ENCODE peak calls at places on chromosomes 5 and 9, in ten cellular contexts. B is aorta, P is sigmoid colon, E is AG04450, M is breast epithelium, C is brain microvascular endothelial cell, T is endodermal cell, L is right lobe of liver, Q is pancreas, N is uterus. O is an unnamed sample.

GRCh38 chr9:31168161-31168560 is 1216.3 kb upstream of the ACO1 start:
- DNase-seq in B (no peak), P (no peak), E (no peak), M (no peak), C (no peak), T (no peak), L (no peak), Q (no peak), N (no peak), O (no peak)

GRCh38 chr5:66960373-66961137 is 236.0 kb downstream of the CD180 start:
- DNase-seq in B (no peak), P (no peak), E (no peak), M (no peak), C (peak; percentile 14), T (no peak), L (no peak), Q (no peak), N (no peak), O (no peak)

GRCh38 chr5:126963822-126964375 is 66.5 kb downstream of the MARCHF3 start:
- DNase-seq in B (no peak), P (no peak), E (no peak), M (no peak), C (no peak), T (no peak), L (no peak), Q (no peak), N (no peak), O (no peak)

GRCh38 chr5:10629661-10630060 is 65.8 kb downstream of the ANKRD33B start:
- DNase-seq in B (no peak), P (no peak), E (no peak), M (no peak), C (no peak), T (no peak), L (no peak), Q (no peak), N (no peak), O (no peak)

GRCh38 chr9:132744881-132745761 is 74.9 kb downstream of the GTF3C4 start:
- DNase-seq in B (no peak), P (no peak), E (no peak), M (no peak), C (no peak), T (peak; percentile 80), L (no peak), Q (no peak), N (no peak), O (no peak)

GRCh38 chr5:54589786-54590185 is 72.2 kb downstream of the SNX18 start:
- DNase-seq in B (no peak), P (no peak), E (no peak), M (no peak), C (no peak), T (peak; percentile 73), L (no peak), Q (no peak), N (no peak), O (no peak)

GRCh38 chr9:70534058-70534457 is 119.6 kb upstream of the KLF9 start:
- DNase-seq in B (no peak), P (no peak), E (no peak), M (no peak), C (peak; percentile 52), T (no peak), L (no peak), Q (no peak), N (no peak), O (no peak)

GRCh38 chr5:150510460-150511263 is 2.7 kb downstream of the NDST1 start:
- DNase-seq in B (no peak), P (no peak), E (no peak), M (peak; percentile 87), C (no peak), T (no peak), L (peak; percentile 92), Q (no peak), N (no peak), O (peak; percentile 52)

GRCh38 chr9:98314381-98315066 is 59.1 kb upstream of the TBC1D2 start:
- DNase-seq in B (no peak), P (no peak), E (no peak), M (no peak), C (no peak), T (peak; percentile 61), L (no peak), Q (no peak), N (no peak), O (peak; percentile 62)

GRCh38 chr5:134634227-134634626 is 1.6 kb upstream of the SAR1B start:
- DNase-seq in B (no peak), P (no peak), E (no peak), M (no peak), C (no peak), T (peak; percentile 45), L (no peak), Q (no peak), N (no peak), O (no peak)

DNA sequence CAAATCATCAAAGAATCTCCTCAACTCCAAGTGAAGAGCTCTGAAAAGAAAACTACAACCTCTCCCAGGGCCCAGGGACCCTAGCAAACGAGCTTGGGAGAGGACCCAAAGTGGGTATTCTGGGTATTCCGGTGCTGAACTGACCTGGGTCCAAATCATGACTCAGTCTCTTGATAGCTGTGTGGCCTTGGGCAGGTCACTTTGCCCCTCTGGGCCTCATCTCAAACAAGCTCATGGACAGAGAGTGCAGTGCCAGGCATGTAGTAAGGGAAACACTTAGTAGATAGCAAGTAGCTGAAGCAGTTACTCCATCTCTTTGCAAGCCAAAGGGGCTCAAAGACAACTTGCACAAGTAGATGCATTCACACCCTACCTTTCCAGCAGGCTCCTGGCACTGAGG is 12.4 kb downstream of the ACSL6 start:
- DNase-seq in B (no peak), P (no peak), E (no peak), M (no peak), C (no peak), T (no peak), L (no peak), Q (no peak), N (no peak), O (no peak)
- H3K27ac ChIP-seq in B (no peak overlapping the region), P (no peak overlapping the region), E (no peak overlapping the region), M (no peak overlapping the region), C (no peak overlapping the region), T (no peak overlapping the region), L (no peak overlapping the region), Q (no peak overlapping the region), N (no peak overlapping the region), O (no peak overlapping the region)

GRCh38 chr9:127935765-127936221 is 1.9 kb downstream of the DPM2 start:
- DNase-seq in B (no peak), P (no peak), E (no peak), M (no peak), C (peak; percentile 42), T (no peak), L (no peak), Q (peak; percentile 8), N (no peak), O (no peak)
- H3K27ac ChIP-seq in B (no peak overlapping the region), P (no peak overlapping the region), E (peak overlapping the region; percentile 2), M (no peak overlapping the region), C (no peak overlapping the region), T (no peak overlapping the region), L (no peak overlapping the region), Q (no peak overlapping the region), N (no peak overlapping the region), O (no peak overlapping the region)

DNA sequence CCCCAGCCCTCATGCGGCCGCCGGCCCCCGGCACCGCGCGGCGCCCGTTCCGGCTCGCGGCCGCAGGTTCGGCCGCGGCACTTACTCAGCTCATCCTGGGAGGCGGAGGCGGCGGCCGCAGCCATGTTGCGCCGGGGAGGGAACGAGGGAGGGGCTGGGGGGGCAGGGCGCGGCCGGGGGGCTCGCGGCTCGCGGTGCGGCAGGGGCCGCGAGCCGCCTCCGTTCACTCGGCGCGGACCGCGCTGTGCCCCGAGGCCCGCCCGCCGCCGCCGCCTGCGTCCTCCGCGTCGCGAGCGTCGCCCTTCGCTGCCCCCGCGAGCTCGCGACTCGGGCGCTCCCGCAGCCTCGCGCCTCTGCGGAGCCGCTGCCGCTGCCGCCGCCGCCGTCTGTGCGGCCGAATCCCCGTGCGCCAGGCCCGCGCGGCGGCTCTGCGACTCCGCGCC is 743 bp downstream of the ECPAS start:
- DNase-seq in B (no peak), P (no peak), E (no peak), M (no peak), C (no peak), T (peak; percentile 80), L (no peak), Q (no peak), N (peak; percentile 31), O (peak; percentile 40)
- H3K27ac ChIP-seq in B (peak overlapping the region; percentile 89), P (peak overlapping the region; percentile 100), E (no peak overlapping the region), M (peak overlapping the region; percentile 100), C (peak overlapping the region; percentile 84), T (no peak overlapping the region), L (peak overlapping the region; percentile 98), Q (peak overlapping the region; percentile 96), N (peak overlapping the region; percentile 98), O (peak overlapping the region; percentile 99)

DNA sequence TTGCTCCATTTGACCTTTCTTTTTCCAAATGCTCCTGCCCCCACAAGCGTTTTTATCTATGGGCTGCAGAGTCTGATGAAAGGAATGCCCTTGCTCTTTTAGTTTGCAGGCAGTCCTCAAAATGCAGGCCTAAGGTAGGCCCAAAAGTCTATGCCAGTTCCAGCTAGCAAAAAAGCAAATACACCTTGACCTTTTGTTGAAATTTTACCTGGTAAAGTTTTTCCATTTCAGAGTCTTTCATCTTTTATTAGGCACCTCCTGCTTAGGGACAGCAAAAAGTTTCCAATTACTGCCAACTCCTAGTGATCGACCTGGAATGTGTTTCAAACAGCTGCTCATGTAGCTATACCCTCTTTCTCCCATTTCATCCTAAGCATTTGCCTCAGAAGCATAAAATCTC is 2.7 kb upstream of the LEAP2 start:
- DNase-seq in B (no peak), P (no peak), E (no peak), M (no peak), C (no peak), T (no peak), L (peak; percentile 52), Q (no peak), N (no peak), O (no peak)
- H3K27ac ChIP-seq in B (no peak overlapping the region), P (no peak overlapping the region), E (peak overlapping the region; percentile 11), M (no peak overlapping the region), C (no peak overlapping the region), T (no peak overlapping the region), L (peak overlapping the region; percentile 52), Q (no peak overlapping the region), N (no peak overlapping the region), O (peak overlapping the region; percentile 1)

GRCh38 chr9:137198051-137198747 is 2.3 kb downstream of the TPRN start:
- DNase-seq in B (no peak), P (no peak), E (no peak), M (peak; percentile 71), C (no peak), T (no peak), L (peak; percentile 78), Q (peak; percentile 90), N (no peak), O (peak; percentile 74)
- H3K27ac ChIP-seq in B (no peak overlapping the region), P (no peak overlapping the region), E (no peak overlapping the region), M (peak overlapping the region; percentile 39), C (no peak overlapping the region), T (no peak overlapping the region), L (peak overlapping the region; percentile 56), Q (peak overlapping the region; percentile 84), N (no peak overlapping the region), O (peak overlapping the region; percentile 89)